ENCODE peak calls at places on chromosomes 6 and 20, in ten cellular contexts. A is SK-N-SH, D is retina, X is left lung, Y is ACHN, V is AG08395, I is NCI-H2081, Q is progenitor cell of endocrine pancreas, B is foreskin fibroblast, F is fibroblast of lung. Z is an unnamed sample.

GRCh38 chr6:20755631-20756030 is 221.4 kb downstream of the CDKAL1 start:
- DNase-seq in A (no peak), D (no peak), X (no peak), Y (no peak), V (peak; percentile 15), I (no peak), Q (no peak), B (peak; percentile 61), F (peak; percentile 24), Z (no peak)

GRCh38 chr20:35598476-35598875 is 17.2 kb upstream of the SPAG4 start:
- DNase-seq in A (no peak), D (no peak), X (no peak), Y (no peak), V (no peak), I (no peak), Q (no peak), B (no peak), F (no peak), Z (no peak)

GRCh38 chr6:159943101-159943632 is 25.7 kb upstream of the IGF2R start:
- DNase-seq in A (no peak), D (no peak), X (no peak), Y (no peak), V (peak; percentile 61), I (no peak), Q (no peak), B (peak; percentile 86), F (peak; percentile 72), Z (no peak)

GRCh38 chr20:37356961-37357371 is 11.0 kb downstream of the SRC start:
- DNase-seq in A (peak; percentile 14), D (no peak), X (no peak), Y (no peak), V (no peak), I (no peak), Q (no peak), B (no peak), F (no peak), Z (no peak)

GRCh38 chr6:24357336-24358218 is at the start of gene DCDC2:
- DNase-seq in A (no peak), D (peak; percentile 74), X (peak; percentile 93), Y (peak; percentile 68), V (no peak), I (peak; percentile 89), Q (peak; percentile 56), B (peak; percentile 16), F (peak; percentile 13), Z (peak; percentile 9)

GRCh38 chr6:116386581-116387299 is 16.0 kb downstream of the DSE start:
- DNase-seq in A (no peak), D (no peak), X (no peak), Y (peak; percentile 54), V (peak; percentile 39), I (no peak), Q (no peak), B (peak; percentile 76), F (peak; percentile 66), Z (no peak)

GRCh38 chr20:37347891-37348642 is 2.1 kb downstream of the SRC start:
- DNase-seq in A (peak; percentile 26), D (no peak), X (peak; percentile 41), Y (no peak), V (no peak), I (no peak), Q (no peak), B (no peak), F (no peak), Z (no peak)

GRCh38 chr20:9015984-9016324 is 52.9 kb upstream of the PLCB4 start:
- DNase-seq in A (no peak), D (no peak), X (no peak), Y (peak; percentile 95), V (peak; percentile 12), I (no peak), Q (no peak), B (peak; percentile 41), F (peak; percentile 52), Z (no peak)

GRCh38 chr20:48597521-48598302 is 230.1 kb downstream of the PREX1 start:
- DNase-seq in A (no peak), D (no peak), X (no peak), Y (no peak), V (no peak), I (no peak), Q (no peak), B (no peak), F (no peak), Z (no peak)

GRCh38 chr6:35602133-35602946 is 86.4 kb downstream of the FKBP5 start:
- DNase-seq in A (peak; percentile 24), D (peak; percentile 21), X (no peak), Y (no peak), V (peak; percentile 8), I (no peak), Q (no peak), B (peak; percentile 74), F (peak; percentile 79), Z (no peak)

GRCh38 chr20:62030834-62031434 is 34.7 kb downstream of the TAF4 start:
- DNase-seq in A (no peak), D (no peak), X (peak; percentile 54), Y (no peak), V (no peak), I (no peak), Q (no peak), B (no peak), F (no peak), Z (no peak)

GRCh38 chr20:35398660-35399144 is 13.1 kb downstream of the UQCC1 start:
- DNase-seq in A (no peak), D (no peak), X (no peak), Y (no peak), V (no peak), I (no peak), Q (no peak), B (peak; percentile 53), F (peak; percentile 62), Z (no peak)

GRCh38 chr6:1104988-1105670 is 206.8 kb upstream of the FOXQ1 start:
- DNase-seq in A (no peak), D (no peak), X (no peak), Y (no peak), V (no peak), I (no peak), Q (no peak), B (no peak), F (no peak), Z (no peak)

GRCh38 chr6:158663465-158664167 is 13.8 kb downstream of the SYTL3 start:
- DNase-seq in A (no peak), D (peak; percentile 44), X (no peak), Y (no peak), V (no peak), I (peak; percentile 62), Q (no peak), B (no peak), F (no peak), Z (no peak)

Z was measured in activated CD8-positive, alpha-beta memory T cell treated with anti-CD3 and anti-CD28 coated beads for 4 hours.